ENCODE peak calls at places on chromosomes 13 and 19, in six cellular contexts. One of them, this sample, is unnamed.
A peak's percentile ranks its signal among the peaks of the same experiment; 100 is the strongest.

GRCh38 chr13:25752957-25753540 is 298.8 kb downstream of the SHISA2 start:
- DNase-seq in astrocyte of the spinal cord: peak; percentile 95
- DNase-seq in transverse colon: peak; percentile 35
- DNase-seq in spleen: no peak
- DNase-seq in NB4: peak; percentile 88
- DNase-seq in cardiac muscle cell: peak; percentile 93
- DNase-seq in this sample: no peak

GRCh38 chr13:113547248-113547971 is 37.1 kb upstream of the TFDP1 start:
- DNase-seq in astrocyte of the spinal cord: peak; percentile 68
- DNase-seq in transverse colon: peak; percentile 5
- DNase-seq in spleen: peak; percentile 62
- DNase-seq in NB4: no peak
- DNase-seq in cardiac muscle cell: peak; percentile 30
- DNase-seq in this sample: no peak

GRCh38 chr19:15998166-15998565 is 49.4 kb downstream of the OR10H4 start:
- DNase-seq in astrocyte of the spinal cord: no peak
- DNase-seq in transverse colon: no peak
- DNase-seq in spleen: no peak
- DNase-seq in NB4: no peak
- DNase-seq in cardiac muscle cell: no peak
- DNase-seq in this sample: no peak

GRCh38 chr13:50801087-50801931 is 42.2 kb downstream of the DLEU7 start:
- DNase-seq in astrocyte of the spinal cord: peak; percentile 82
- DNase-seq in transverse colon: peak; percentile 65
- DNase-seq in spleen: no peak
- DNase-seq in NB4: peak; percentile 91
- DNase-seq in cardiac muscle cell: peak; percentile 88
- DNase-seq in this sample: peak; percentile 63

GRCh38 chr19:7699422-7700127 is 2.4 kb downstream of the FCER2 start:
- DNase-seq in astrocyte of the spinal cord: no peak
- DNase-seq in transverse colon: no peak
- DNase-seq in spleen: no peak
- DNase-seq in NB4: no peak
- DNase-seq in cardiac muscle cell: no peak
- DNase-seq in this sample: no peak

GRCh38 chr13:62300021-62300420 is 884.4 kb upstream of the PCDH20 start:
- DNase-seq in astrocyte of the spinal cord: no peak
- DNase-seq in transverse colon: no peak
- DNase-seq in spleen: no peak
- DNase-seq in NB4: no peak
- DNase-seq in cardiac muscle cell: no peak
- DNase-seq in this sample: no peak

GRCh38 chr13:93320942-93321341 is 94.3 kb downstream of the GPC6 start:
- DNase-seq in astrocyte of the spinal cord: peak; percentile 10
- DNase-seq in transverse colon: no peak
- DNase-seq in spleen: no peak
- DNase-seq in NB4: no peak
- DNase-seq in cardiac muscle cell: peak; percentile 58
- DNase-seq in this sample: no peak

GRCh38 chr19:42246143-42246868 is 3.9 kb upstream of the GSK3A start:
- DNase-seq in astrocyte of the spinal cord: peak; percentile 83
- DNase-seq in transverse colon: peak; percentile 74
- DNase-seq in spleen: peak; percentile 81
- DNase-seq in NB4: no peak
- DNase-seq in cardiac muscle cell: peak; percentile 83
- DNase-seq in this sample: peak; percentile 65

GRCh38 chr13:99226493-99226892 is 25.8 kb downstream of the UBAC2 start:
- DNase-seq in astrocyte of the spinal cord: no peak
- DNase-seq in transverse colon: no peak
- DNase-seq in spleen: no peak
- DNase-seq in NB4: no peak
- DNase-seq in cardiac muscle cell: no peak
- DNase-seq in this sample: no peak

GRCh38 chr19:13693933-13694332 is 70.4 kb upstream of the MRI1 start:
- DNase-seq in astrocyte of the spinal cord: no peak
- DNase-seq in transverse colon: no peak
- DNase-seq in spleen: no peak
- DNase-seq in NB4: no peak
- DNase-seq in cardiac muscle cell: no peak
- DNase-seq in this sample: no peak

GRCh38 chr13:104206450-104207044 is 1140.3 kb upstream of the SLC10A2 start:
- DNase-seq in astrocyte of the spinal cord: no peak
- DNase-seq in transverse colon: no peak
- DNase-seq in spleen: no peak
- DNase-seq in NB4: no peak
- DNase-seq in cardiac muscle cell: no peak
- DNase-seq in this sample: no peak

GRCh38 chr13:106340249-106340648 is 195.2 kb downstream of the EFNB2 start:
- DNase-seq in astrocyte of the spinal cord: no peak
- DNase-seq in transverse colon: no peak
- DNase-seq in spleen: no peak
- DNase-seq in NB4: no peak
- DNase-seq in cardiac muscle cell: no peak
- DNase-seq in this sample: no peak

GRCh38 chr19:46634656-46635218 is 1.3 kb downstream of the GNG8 start:
- DNase-seq in astrocyte of the spinal cord: no peak
- DNase-seq in transverse colon: no peak
- DNase-seq in spleen: peak; percentile 74
- DNase-seq in NB4: no peak
- DNase-seq in cardiac muscle cell: no peak
- DNase-seq in this sample: peak; percentile 16

GRCh38 chr19:29245221-29245620 is 32.3 kb upstream of the UQCRFS1 start:
- DNase-seq in astrocyte of the spinal cord: no peak
- DNase-seq in transverse colon: no peak
- DNase-seq in spleen: no peak
- DNase-seq in NB4: no peak
- DNase-seq in cardiac muscle cell: peak; percentile 10
- DNase-seq in this sample: no peak

GRCh38 chr19:41945135-41945766 is 13.9 kb downstream of the RABAC1 start:
- DNase-seq in astrocyte of the spinal cord: no peak
- DNase-seq in transverse colon: peak; percentile 83
- DNase-seq in spleen: peak; percentile 93
- DNase-seq in NB4: no peak
- DNase-seq in cardiac muscle cell: no peak
- DNase-seq in this sample: no peak

GRCh38 chr13:47933688-47934011 is 67.4 kb downstream of the SUCLA2 start:
- DNase-seq in astrocyte of the spinal cord: peak; percentile 57
- DNase-seq in transverse colon: no peak
- DNase-seq in spleen: no peak
- DNase-seq in NB4: peak; percentile 58
- DNase-seq in cardiac muscle cell: peak; percentile 30
- DNase-seq in this sample: no peak

GRCh38 chr13:94599877-94600276 is 1.8 kb upstream of the GPR180 start:
- DNase-seq in astrocyte of the spinal cord: no peak
- DNase-seq in transverse colon: no peak
- DNase-seq in spleen: no peak
- DNase-seq in NB4: no peak
- DNase-seq in cardiac muscle cell: no peak
- DNase-seq in this sample: no peak

GRCh38 chr13:45180303-45180702 is 20.5 kb downstream of the KCTD4 start:
- DNase-seq in astrocyte of the spinal cord: no peak
- DNase-seq in transverse colon: no peak
- DNase-seq in spleen: no peak
- DNase-seq in NB4: no peak
- DNase-seq in cardiac muscle cell: no peak
- DNase-seq in this sample: no peak

GRCh38 chr13:110617326-110618072 is 2.2 kb downstream of the NAXD start:
- DNase-seq in astrocyte of the spinal cord: peak; percentile 84
- DNase-seq in transverse colon: peak; percentile 59
- DNase-seq in spleen: no peak
- DNase-seq in NB4: no peak
- DNase-seq in cardiac muscle cell: peak; percentile 84
- DNase-seq in this sample: no peak

GRCh38 chr13:110616103-110617101 is 1.1 kb downstream of the NAXD start:
- DNase-seq in astrocyte of the spinal cord: peak; percentile 34
- DNase-seq in transverse colon: peak; percentile 52
- DNase-seq in spleen: peak; percentile 86
- DNase-seq in NB4: peak; percentile 62
- DNase-seq in cardiac muscle cell: peak; percentile 38
- DNase-seq in this sample: peak; percentile 17

GRCh38 chr13:110620596-110620995 is 5.3 kb downstream of the NAXD start:
- DNase-seq in astrocyte of the spinal cord: no peak
- DNase-seq in transverse colon: no peak
- DNase-seq in spleen: no peak
- DNase-seq in NB4: no peak
- DNase-seq in cardiac muscle cell: no peak
- DNase-seq in this sample: no peak

GRCh38 chr13:110618780-110619179 is 3.4 kb downstream of the NAXD start:
- DNase-seq in astrocyte of the spinal cord: no peak
- DNase-seq in transverse colon: no peak
- DNase-seq in spleen: no peak
- DNase-seq in NB4: no peak
- DNase-seq in cardiac muscle cell: no peak
- DNase-seq in this sample: no peak

DNA sequence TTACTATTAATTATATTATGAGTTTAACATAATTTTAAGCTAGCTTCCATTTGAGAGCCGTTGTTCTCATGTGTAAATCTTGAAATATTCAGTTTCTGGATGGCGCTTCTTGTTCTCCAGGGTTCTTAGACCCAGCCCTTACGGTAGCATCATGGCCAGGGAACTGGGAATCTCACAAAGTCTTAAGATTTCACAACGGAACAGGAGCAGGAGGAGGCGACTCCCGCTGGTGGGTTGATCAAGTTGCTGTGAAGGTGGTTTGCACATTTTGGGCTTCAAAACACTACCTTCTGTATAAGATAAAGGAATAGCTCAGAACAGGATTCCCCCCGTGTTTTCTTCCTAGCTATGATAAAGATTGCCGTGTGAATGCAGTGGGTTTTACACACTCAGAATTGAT is 2.8 kb downstream of the NAXD start:
- DNase-seq in astrocyte of the spinal cord: no peak
- DNase-seq in transverse colon: no peak
- DNase-seq in spleen: no peak
- DNase-seq in NB4: no peak
- DNase-seq in cardiac muscle cell: no peak
- DNase-seq in this sample: no peak
- TF ChIP-seq CTCF in astrocyte of the spinal cord: no peak
- TF ChIP-seq CTCF in transverse colon: no peak
- TF ChIP-seq CTCF in spleen: no peak
- TF ChIP-seq CTCF in NB4: no peak
- TF ChIP-seq CTCF in cardiac muscle cell: no peak
- TF ChIP-seq CTCF in this sample: no peak

GRCh38 chr19:1649706-1650626 is 2.4 kb downstream of the TCF3 start:
- DNase-seq in astrocyte of the spinal cord: no peak
- DNase-seq in transverse colon: no peak
- DNase-seq in spleen: peak; percentile 73
- DNase-seq in NB4: no peak
- DNase-seq in cardiac muscle cell: no peak
- DNase-seq in this sample: no peak

GRCh38 chr19:1651061-1651547 is 1.3 kb downstream of the TCF3 start:
- DNase-seq in astrocyte of the spinal cord: no peak
- DNase-seq in transverse colon: peak; percentile 70
- DNase-seq in spleen: peak; percentile 86
- DNase-seq in NB4: peak; percentile 58
- DNase-seq in cardiac muscle cell: peak; percentile 38
- DNase-seq in this sample: no peak

GRCh38 chr19:1651548-1652394 is 644 bp downstream of the TCF3 start:
- DNase-seq in astrocyte of the spinal cord: peak; percentile 39
- DNase-seq in transverse colon: peak; percentile 58
- DNase-seq in spleen: peak; percentile 89
- DNase-seq in NB4: peak; percentile 51
- DNase-seq in cardiac muscle cell: peak; percentile 39
- DNase-seq in this sample: no peak

GRCh38 chr19:1648926-1649541 is 3.4 kb downstream of the TCF3 start:
- DNase-seq in astrocyte of the spinal cord: no peak
- DNase-seq in transverse colon: peak; percentile 50
- DNase-seq in spleen: peak; percentile 85
- DNase-seq in NB4: no peak
- DNase-seq in cardiac muscle cell: no peak
- DNase-seq in this sample: no peak

DNA sequence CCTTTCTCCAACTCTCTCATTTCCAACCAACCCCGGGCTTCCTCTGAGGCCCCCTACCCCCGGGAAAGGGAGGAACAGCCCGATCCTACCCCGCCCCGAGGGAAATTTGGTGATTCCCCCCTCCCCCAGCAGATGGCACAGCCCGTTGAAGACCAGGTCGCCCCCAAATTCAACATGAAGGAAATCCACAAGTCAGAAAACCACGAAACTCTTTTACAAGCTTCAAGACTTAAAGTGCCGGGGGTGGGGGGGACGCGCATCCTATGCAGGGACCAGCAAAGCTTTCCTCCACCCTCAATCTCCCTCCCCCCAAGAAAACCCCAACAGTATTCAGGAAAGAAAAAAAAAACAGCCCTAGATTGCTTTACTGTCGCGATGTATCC is 1.8 kb downstream of the TCF3 start:
- DNase-seq in astrocyte of the spinal cord: peak; percentile 28
- DNase-seq in transverse colon: no peak
- DNase-seq in spleen: peak; percentile 73
- DNase-seq in NB4: peak; percentile 70
- DNase-seq in cardiac muscle cell: peak; percentile 28
- DNase-seq in this sample: no peak
- TF ChIP-seq CTCF in astrocyte of the spinal cord: peak; percentile 22
- TF ChIP-seq CTCF in transverse colon: no peak
- TF ChIP-seq CTCF in spleen: peak; percentile 14
- TF ChIP-seq CTCF in NB4: no peak
- TF ChIP-seq CTCF in cardiac muscle cell: no peak
- TF ChIP-seq CTCF in this sample: no peak

DNA sequence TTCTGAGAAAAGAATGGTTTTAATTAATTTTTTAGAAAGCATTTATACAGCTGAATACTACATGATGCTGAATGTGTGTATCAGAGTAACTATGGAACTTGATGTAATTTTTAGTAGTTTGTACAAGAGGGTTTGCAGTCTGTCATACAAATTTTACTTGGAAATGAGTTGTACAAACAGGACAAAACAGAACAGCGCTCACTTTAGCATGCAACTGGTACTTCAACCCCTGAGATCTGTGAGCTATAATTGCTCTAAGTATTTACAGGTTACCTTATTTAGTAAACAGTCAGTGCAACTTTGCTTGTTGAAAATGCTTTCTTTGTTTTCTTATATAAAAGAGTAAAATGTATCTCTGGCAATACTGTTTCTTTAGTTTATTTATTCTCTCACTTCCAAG is 719 bp downstream of the TNFRSF19 start:
- DNase-seq in astrocyte of the spinal cord: peak; percentile 58
- DNase-seq in transverse colon: no peak
- DNase-seq in spleen: no peak
- DNase-seq in NB4: no peak
- DNase-seq in cardiac muscle cell: peak; percentile 43
- DNase-seq in this sample: no peak
- TF ChIP-seq CTCF in astrocyte of the spinal cord: peak; percentile 35
- TF ChIP-seq CTCF in transverse colon: no peak
- TF ChIP-seq CTCF in spleen: no peak
- TF ChIP-seq CTCF in NB4: no peak
- TF ChIP-seq CTCF in cardiac muscle cell: peak; percentile 21
- TF ChIP-seq CTCF in this sample: no peak

GRCh38 chr13:41864658-41865057 is 96.3 kb downstream of the VWA8 start:
- DNase-seq in astrocyte of the spinal cord: no peak
- DNase-seq in transverse colon: no peak
- DNase-seq in spleen: no peak
- DNase-seq in NB4: peak; percentile 88
- DNase-seq in cardiac muscle cell: peak; percentile 74
- DNase-seq in this sample: no peak

GRCh38 chr13:41854758-41855157 is 106.2 kb downstream of the VWA8 start:
- DNase-seq in astrocyte of the spinal cord: no peak
- DNase-seq in transverse colon: no peak
- DNase-seq in spleen: no peak
- DNase-seq in NB4: no peak
- DNase-seq in cardiac muscle cell: peak; percentile 12
- DNase-seq in this sample: no peak

GRCh38 chr13:41858783-41859182 is 102.1 kb downstream of the VWA8 start:
- DNase-seq in astrocyte of the spinal cord: no peak
- DNase-seq in transverse colon: no peak
- DNase-seq in spleen: no peak
- DNase-seq in NB4: no peak
- DNase-seq in cardiac muscle cell: no peak
- DNase-seq in this sample: no peak

GRCh38 chr13:41859555-41859954 is 101.4 kb downstream of the VWA8 start:
- DNase-seq in astrocyte of the spinal cord: no peak
- DNase-seq in transverse colon: no peak
- DNase-seq in spleen: no peak
- DNase-seq in NB4: no peak
- DNase-seq in cardiac muscle cell: no peak
- DNase-seq in this sample: no peak
- TF ChIP-seq CTCF in astrocyte of the spinal cord: no peak
- TF ChIP-seq CTCF in transverse colon: no peak
- TF ChIP-seq CTCF in spleen: no peak
- TF ChIP-seq CTCF in NB4: no peak
- TF ChIP-seq CTCF in cardiac muscle cell: no peak
- TF ChIP-seq CTCF in this sample: no peak

This sample was measured in Calu3.